ENCODE peak calls at places on chromosome X, in four cellular contexts. X, W, C and H are unnamed samples.

GRCh38 chrX:16022580-16023170 is 100.7 kb upstream of the GRPR start:
- DNase-seq in X (no peak), W (peak), C (no peak), H (no peak)

GRCh38 chrX:124328765-124329164 is 3.7 kb upstream of the TEX13D start:
- DNase-seq in X (no peak), W (no peak), C (no peak), H (no peak)

GRCh38 chrX:112967903-112968302 is 127.3 kb upstream of the AMOT start:
- DNase-seq in X (no peak), W (no peak), C (no peak), H (no peak)

GRCh38 chrX:30504309-30504708 is 73.3 kb downstream of the TASL start:
- DNase-seq in X (no peak), W (no peak), C (no peak), H (no peak)

GRCh38 chrX:24498181-24498580 is 33.1 kb downstream of the PDK3 start:
- DNase-seq in X (no peak), W (peak), C (no peak), H (peak)

GRCh38 chrX:88613338-88613737 is 133.7 kb upstream of the CPXCR1 start:
- DNase-seq in X (no peak), W (no peak), C (no peak), H (no peak)

GRCh38 chrX:24241822-24242648 is 71.8 kb downstream of the SUPT20HL2 start:
- DNase-seq in X (no peak), W (peak), C (peak), H (peak)

GRCh38 chrX:118974088-118974907 is at the start of gene LONRF3:
- DNase-seq in X (peak), W (peak), C (peak), H (peak)

GRCh38 chrX:13994681-13995080 is 35.0 kb downstream of the GEMIN8 start:
- DNase-seq in X (no peak), W (no peak), C (no peak), H (no peak)

GRCh38 chrX:74492720-74493201 is 71.5 kb downstream of the SLC16A2 start:
- DNase-seq in X (no peak), W (no peak), C (no peak), H (no peak)

DNA sequence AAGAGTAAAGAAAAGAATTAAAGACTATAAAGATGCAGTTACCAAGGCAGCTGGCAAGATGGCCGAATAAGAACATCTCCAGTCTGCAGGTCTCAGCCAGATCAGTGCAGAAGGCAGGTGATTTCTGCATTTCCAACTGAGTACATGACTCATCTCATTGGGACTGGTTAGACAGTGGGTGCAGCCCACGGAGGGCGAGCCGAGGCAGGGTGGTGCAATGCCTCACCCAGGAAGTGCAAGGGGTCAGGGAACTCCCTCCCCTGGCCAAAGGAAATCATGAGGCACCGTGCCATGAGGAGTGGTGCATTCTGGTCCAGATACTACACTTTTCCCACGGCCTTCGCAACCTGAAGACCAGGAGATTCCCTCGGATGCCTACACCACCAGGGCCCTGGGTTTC is 20.5 kb downstream of the SPIN4 start:
- DNase-seq in X (no peak), W (no peak), C (no peak), H (no peak)
- TF ChIP-seq CTCF in X (no peak), W (no peak), C (no peak), H (no peak)

GRCh38 chrX:153958605-153959004 is 13.0 kb downstream of the HCFC1 start:
- DNase-seq in X (no peak), W (no peak), C (no peak), H (no peak)
- TF ChIP-seq POLR2A in X (no peak), W (no peak), C (no peak), H (no peak)

DNA sequence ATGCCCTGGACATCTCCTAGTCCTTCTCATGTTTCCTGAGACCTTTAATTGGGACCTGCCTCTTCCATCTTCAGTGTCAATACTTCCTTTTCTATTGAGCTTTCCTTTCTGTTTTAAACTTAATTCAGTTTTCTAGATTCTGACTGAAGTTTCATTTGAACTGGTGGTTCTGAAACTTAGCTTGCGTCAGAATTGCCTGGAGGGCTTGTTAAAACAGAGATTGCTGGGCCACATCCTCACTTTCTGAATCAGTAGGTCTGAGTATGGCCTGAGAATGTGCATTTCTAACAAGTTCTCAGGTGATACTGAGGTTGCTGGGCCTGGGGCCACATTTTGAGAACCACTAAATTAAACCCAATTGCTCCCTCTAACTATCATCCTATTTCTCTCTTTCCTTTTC is 152.1 kb upstream of the DGKK start:
- DNase-seq in X (no peak), W (no peak), C (no peak), H (no peak)
- TF ChIP-seq CTCF in X (no peak), W (no peak), C (no peak), H (no peak)

DNA sequence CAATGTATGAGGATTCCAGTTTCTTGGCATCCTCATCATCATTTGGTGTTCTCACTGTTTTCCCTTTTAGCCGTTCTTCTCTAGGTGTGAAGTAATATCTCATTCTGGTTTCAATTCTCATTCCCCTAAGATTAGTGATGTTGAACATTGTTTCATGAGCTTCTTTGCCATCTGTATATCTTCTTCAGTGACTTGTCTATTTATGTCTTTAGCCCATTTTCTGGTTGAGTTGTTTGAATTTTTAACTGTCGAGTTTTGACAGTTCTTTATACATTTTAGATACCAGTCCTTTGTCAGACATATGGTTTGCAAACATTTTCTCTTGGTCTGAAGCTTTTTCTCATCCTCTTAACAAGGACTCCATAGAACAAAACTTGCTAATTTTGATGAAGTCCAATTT is 101.1 kb downstream of the NHSL2 start:
- DNase-seq in X (no peak), W (no peak), C (no peak), H (no peak)
- TF ChIP-seq POLR2A in X (no peak), W (no peak), C (no peak), H (no peak)

GRCh38 chrX:149004936-149005335 is 500.2 kb downstream of the IDS start:
- DNase-seq in X (no peak), W (no peak), C (no peak), H (no peak)
- TF ChIP-seq CTCF in X (no peak), W (no peak), C (no peak), H (no peak)

DNA sequence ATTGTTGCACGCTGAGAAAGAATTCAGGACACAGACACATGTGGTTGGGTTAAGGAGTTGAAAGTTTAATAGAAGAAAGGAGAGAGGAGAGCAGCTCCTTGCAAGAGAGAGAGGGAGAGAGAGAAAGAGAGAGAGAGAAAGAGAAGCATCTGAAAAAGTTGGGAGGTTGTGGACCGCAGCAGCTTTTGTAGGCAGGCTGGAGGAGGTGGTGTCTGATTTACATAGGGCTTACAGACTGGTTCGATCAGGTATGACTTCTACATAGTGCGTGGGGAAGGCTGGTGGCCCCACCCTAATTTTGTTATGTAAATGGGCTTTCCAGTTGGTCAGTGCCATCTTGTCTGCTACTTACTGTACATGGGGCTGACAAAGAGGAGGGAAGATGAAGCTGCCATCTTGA is 27.5 kb upstream of the GYG2 start:
- DNase-seq in X (no peak), W (no peak), C (peak), H (no peak)
- TF ChIP-seq POLR2A in X (no peak), W (no peak), C (no peak), H (no peak)